ENCODE peak calls at places on chromosomes 6 and 20, in ten cellular contexts. M, X, S, Q, F, U, T, D, B and L are unnamed samples.

GRCh38 chr20:47320990-47321805 is 35.3 kb downstream of the ZMYND8 start:
- DNase-seq in U (peak; percentile 78), S (no peak), F (no peak), Q (no peak), B (no peak), M (no peak), T (no peak), X (peak; percentile 46), D (no peak), L (no peak)

GRCh38 chr6:12543953-12544352 is 172.6 kb upstream of the PHACTR1 start:
- DNase-seq in Q (no peak), U (peak; percentile 13), F (no peak), B (no peak), X (peak; percentile 52), T (no peak), M (no peak), D (no peak), S (no peak), L (no peak)

GRCh38 chr20:34743039-34743438 is 38.9 kb downstream of the TP53INP2 start:
- DNase-seq in T (no peak), M (no peak), U (no peak), B (no peak), D (no peak), S (no peak), F (no peak), Q (no peak), X (no peak), L (no peak)

GRCh38 chr6:44869321-44869897 is 458.7 kb upstream of the RUNX2 start:
- DNase-seq in U (no peak), M (no peak), T (no peak), D (no peak), B (no peak), F (no peak), S (no peak), X (no peak), Q (no peak), L (no peak)

GRCh38 chr20:4973330-4974097 is 27.8 kb downstream of the SLC23A2 start:
- DNase-seq in U (no peak), D (peak; percentile 70), Q (peak; percentile 39), X (peak; percentile 43), F (no peak), S (peak; percentile 80), M (no peak), B (no peak), T (peak; percentile 8), L (no peak)

GRCh38 chr6:144582939-144583613 is 297.9 kb downstream of the UTRN start:
- DNase-seq in U (peak; percentile 12), S (no peak), F (peak; percentile 32), M (peak; percentile 22), B (peak; percentile 27), Q (peak; percentile 45), D (no peak), T (peak; percentile 23), X (peak; percentile 19), L (peak; percentile 2)

GRCh38 chr6:7761047-7761446 is 35.1 kb downstream of the BMP6 start:
- DNase-seq in B (no peak), F (no peak), X (no peak), D (no peak), M (no peak), Q (no peak), S (no peak), U (no peak), T (no peak), L (no peak)

GRCh38 chr20:48912065-48912464 is 9.4 kb upstream of the ARFGEF2 start:
- DNase-seq in T (no peak), F (no peak), Q (no peak), S (no peak), U (no peak), B (no peak), X (no peak), D (no peak), M (no peak), L (no peak)

GRCh38 chr6:84055646-84056045 is 22.1 kb downstream of the MRAP2 start:
- DNase-seq in F (no peak), S (no peak), X (no peak), D (no peak), Q (no peak), U (no peak), M (no peak), T (no peak), B (no peak), L (no peak)

GRCh38 chr20:32685541-32686529 is 12.1 kb upstream of the C20orf203 start:
- DNase-seq in U (no peak), F (no peak), X (no peak), Q (peak; percentile 72), T (no peak), D (no peak), B (peak; percentile 56), M (no peak), S (peak; percentile 12), L (no peak)

GRCh38 chr6:83976037-83976755 is 57.4 kb upstream of the MRAP2 start:
- DNase-seq in S (no peak), Q (no peak), M (no peak), X (no peak), U (peak; percentile 31), F (no peak), D (no peak), B (no peak), T (no peak), L (no peak)

GRCh38 chr20:7470912-7471311 is 469.3 kb downstream of the HAO1 start:
- DNase-seq in T (no peak), B (no peak), Q (no peak), U (no peak), S (no peak), D (no peak), X (no peak), F (peak; percentile 48), M (no peak), L (no peak)

GRCh38 chr6:43910638-43911353 is 140.8 kb downstream of the VEGFA start:
- DNase-seq in B (no peak), F (no peak), U (no peak), S (peak; percentile 24), Q (no peak), X (no peak), M (no peak), T (no peak), D (no peak), L (no peak)

GRCh38 chr6:135182120-135182992 is 1.2 kb downstream of the MYB start:
- DNase-seq in U (no peak), F (peak; percentile 42), B (peak; percentile 55), X (no peak), Q (no peak), T (peak; percentile 53), M (no peak), D (no peak), S (no peak), L (peak; percentile 13)

GRCh38 chr6:96410467-96410866 is 111.1 kb upstream of the UFL1 start:
- DNase-seq in D (no peak), T (no peak), X (no peak), Q (no peak), M (no peak), U (no peak), B (no peak), F (no peak), S (no peak), L (no peak)

GRCh38 chr6:147506704-147507114 is 1.8 kb upstream of the SAMD5 start:
- DNase-seq in Q (peak; percentile 73), D (peak; percentile 80), F (peak; percentile 64), U (peak; percentile 65), T (no peak), X (peak; percentile 60), B (peak; percentile 84), M (peak; percentile 66), S (peak; percentile 49), L (no peak)

GRCh38 chr6:80165143-80165542 is 58.7 kb downstream of the BCKDHB start:
- DNase-seq in S (no peak), M (no peak), B (no peak), D (no peak), U (no peak), T (no peak), Q (no peak), X (no peak), F (no peak), L (no peak)

GRCh38 chr6:137823826-137824501 is 43.1 kb upstream of the TNFAIP3 start:
- DNase-seq in X (peak; percentile 16), B (peak; percentile 7), U (no peak), T (peak; percentile 85), F (no peak), Q (peak; percentile 54), M (no peak), D (no peak), S (peak; percentile 69), L (peak; percentile 45)

DNA sequence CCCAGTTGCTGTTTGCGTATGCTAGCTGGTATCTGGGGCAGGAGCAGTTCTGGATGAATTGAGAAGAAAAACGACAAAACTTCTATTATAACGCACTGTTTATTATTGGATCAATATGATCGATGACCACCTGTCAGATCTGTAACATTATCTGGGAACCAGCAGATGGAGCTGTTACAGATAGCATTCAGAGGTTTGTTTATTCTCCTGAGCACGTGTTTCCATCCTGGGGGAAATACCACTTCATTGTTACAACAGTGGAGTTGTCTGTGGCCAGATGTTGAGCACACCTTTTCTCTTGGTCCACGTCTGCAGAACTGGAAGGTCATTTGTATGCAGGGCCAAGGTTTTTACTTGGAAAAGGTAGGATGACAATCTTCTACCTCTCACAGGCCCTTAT is 16.0 kb upstream of the NKX2-2 start:
- DNase-seq in B (peak; percentile 36), M (no peak), X (no peak), Q (no peak), F (peak; percentile 21), D (no peak), U (no peak), T (no peak), S (no peak), L (no peak)
- TF ChIP-seq CTCF in B (peak; percentile 69), M (peak; percentile 77), X (peak; percentile 10), Q (no peak), F (peak; percentile 76), D (no peak), U (no peak), T (peak; percentile 44), S (no peak), L (peak; percentile 73)

GRCh38 chr20:668050-668449 is 7.6 kb downstream of the SCRT2 start:
- DNase-seq in X (no peak), D (no peak), T (no peak), B (no peak), Q (no peak), U (no peak), F (no peak), S (no peak), M (no peak), L (no peak)
- H3K27me3 ChIP-seq in X (no peaks in the 10 kb centered on the region), D (peaks cover 98% of the 10 kb centered on the region), T (no peaks in the 10 kb centered on the region), B (peaks cover 32% of the 10 kb centered on the region), Q (peaks cover 6% of the 10 kb centered on the region), U (peaks cover 8% of the 10 kb centered on the region), F (no peaks in the 10 kb centered on the region), S (peaks cover 42% of the 10 kb centered on the region), M (peaks cover 25% of the 10 kb centered on the region), L (peaks cover 64% of the 10 kb centered on the region)

GRCh38 chr6:5078121-5078695 is 6.9 kb upstream of the PPP1R3G start:
- DNase-seq in S (no peak), F (no peak), X (no peak), D (no peak), Q (no peak), U (no peak), B (no peak), T (no peak), M (no peak), L (no peak)
- TF ChIP-seq CTCF in S (peak; percentile 26), F (peak; percentile 36), X (no peak), D (no peak), Q (peak; percentile 43), U (no peak), B (peak; percentile 37), T (no peak), M (no peak), L (no peak)

DNA sequence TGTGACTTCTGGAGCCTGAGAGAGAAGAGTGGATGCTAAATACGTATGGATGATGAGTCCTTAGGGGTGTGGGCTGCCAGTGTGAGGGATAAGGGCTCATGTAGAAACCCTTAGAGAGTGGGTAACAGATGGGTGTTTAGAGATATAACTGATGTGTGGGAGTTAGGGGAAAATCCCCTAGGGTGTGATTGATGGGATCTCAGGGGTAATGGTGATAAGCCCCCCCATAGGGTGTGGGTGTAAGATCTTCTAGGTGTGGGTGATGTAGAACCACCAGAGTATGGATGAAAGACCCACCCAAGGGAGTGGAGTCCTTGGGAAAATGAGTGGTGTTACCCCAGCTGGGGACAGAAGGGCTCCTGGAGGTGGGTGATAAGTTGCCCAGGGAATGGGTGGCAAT is 26.3 kb downstream of the SLC12A5 start:
- DNase-seq in Q (no peak), B (no peak), F (no peak), D (no peak), X (no peak), U (no peak), M (no peak), S (no peak), T (no peak), L (no peak)
- H3K27me3 ChIP-seq in Q (peaks cover 6% of the 10 kb centered on the region), B (peaks cover 98% of the 10 kb centered on the region), F (peaks cover 25% of the 10 kb centered on the region), D (peaks cover 16% of the 10 kb centered on the region), X (no peaks in the 10 kb centered on the region), U (no peaks in the 10 kb centered on the region), M (no peaks in the 10 kb centered on the region), S (peaks cover 11% of the 10 kb centered on the region), T (peaks cover 5% of the 10 kb centered on the region), L (peaks cover 16% of the 10 kb centered on the region)